ENCODE peak calls at places on chromosomes 1 and 21, in six cellular contexts. B is K562, N is HepG2, G is GM12891, M is H1, A is GM12878. S is an unnamed sample.

GRCh38 chr1:22236151-22236550 is 93.3 kb upstream of the WNT4 start:
- DNase-seq in B (no peak), N (no peak), G (no peak), M (no peak), A (no peak), S (no peak)

GRCh38 chr1:60290393-60290792 is 216.8 kb upstream of the C1orf87 start:
- DNase-seq in B (no peak), N (no peak), G (no peak), M (no peak), A (no peak), S (no peak)

GRCh38 chr1:54081306-54082270 is 28.2 kb downstream of the TCEANC2 start:
- DNase-seq in B (peak), N (peak), G (peak), M (peak), A (peak), S (peak)

GRCh38 chr1:100883963-100884362 is 10.7 kb downstream of the EXTL2 start:
- DNase-seq in B (no peak), N (peak), G (no peak), M (no peak), A (no peak), S (no peak)

GRCh38 chr1:26524181-26524580 is 5.4 kb upstream of the RPS6KA1 start:
- DNase-seq in B (no peak), N (no peak), G (no peak), M (no peak), A (no peak), S (no peak)

GRCh38 chr21:14306143-14306907 is 76.6 kb downstream of the HSPA13 start:
- DNase-seq in B (no peak), N (no peak), G (no peak), M (no peak), A (no peak), S (no peak)

GRCh38 chr1:75672528-75673393 is 51.7 kb upstream of the ACADM start:
- DNase-seq in B (peak), N (peak), G (no peak), M (no peak), A (no peak), S (no peak)

GRCh38 chr1:145837658-145838057 is 7.8 kb upstream of the NUDT17 start:
- DNase-seq in B (no peak), N (no peak), G (no peak), M (no peak), A (no peak), S (no peak)

GRCh38 chr1:36408479-36408878 is 10.8 kb upstream of the LSM10 start:
- DNase-seq in B (no peak), N (no peak), G (no peak), M (no peak), A (no peak), S (no peak)

GRCh38 chr21:28962465-28962864 is 30.2 kb downstream of the LTN1 start:
- DNase-seq in B (no peak), N (no peak), G (no peak), M (no peak), A (no peak), S (no peak)

GRCh38 chr1:37704966-37705365 is 12.7 kb downstream of the CDCA8 start:
- DNase-seq in B (no peak), N (no peak), G (no peak), M (no peak), A (no peak), S (no peak)

GRCh38 chr21:45607922-45608295 is 35.6 kb upstream of the PCBP3 start:
- DNase-seq in B (no peak), N (no peak), G (no peak), M (no peak), A (no peak), S (no peak)

GRCh38 chr1:113983826-113984225 is 4.6 kb downstream of the OLFML3 start:
- DNase-seq in B (no peak), N (no peak), G (no peak), M (no peak), A (no peak), S (no peak)

GRCh38 chr21:45542667-45543370 is 579 bp upstream of the SLC19A1 start:
- DNase-seq in B (no peak), N (no peak), G (no peak), M (no peak), A (no peak), S (peak)

DNA sequence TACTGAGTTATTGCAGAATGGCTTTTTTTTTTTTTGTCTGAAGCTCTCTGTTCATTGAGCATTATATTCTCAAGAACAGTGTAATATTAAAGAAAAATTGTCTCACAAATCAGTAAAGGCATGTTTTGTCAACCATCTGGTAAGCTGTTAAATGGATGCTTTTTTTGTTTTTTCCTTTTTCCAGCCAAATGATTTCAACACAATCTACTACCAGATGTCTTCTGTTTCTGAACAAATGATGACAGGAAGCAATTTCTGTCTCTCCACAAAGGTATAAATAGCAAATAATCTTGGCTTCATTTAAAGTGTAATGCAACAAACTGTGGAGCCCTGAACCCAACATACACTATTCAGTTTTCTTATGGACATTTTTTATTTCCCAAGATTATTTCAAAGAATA is 78.6 kb upstream of the RGS2 start:
- DNase-seq in B (no peak), N (no peak), G (no peak), M (no peak), A (no peak), S (no peak)
- TF ChIP-seq POLR2AphosphoS5 in B (no peak), N (no peak), G (no peak), M (no peak), A (no peak), S (no peak)

GRCh38 chr1:214248294-214249082 is 32.5 kb upstream of the SMYD2 start:
- DNase-seq in B (no peak), N (no peak), G (no peak), M (no peak), A (no peak), S (no peak)
- TF ChIP-seq TAF1 in B (no peak), N (no peak), G (no peak), M (no peak), A (no peak), S (no peak)

GRCh38 chr1:63773815-63774616 is at the start of gene ROR1:
- DNase-seq in B (peak), N (peak), G (peak), M (peak), A (no peak), S (peak)
- TF ChIP-seq POLR2A in B (no peak), N (no peak), G (no peak), M (no peak), A (no peak), S (no peak)

DNA sequence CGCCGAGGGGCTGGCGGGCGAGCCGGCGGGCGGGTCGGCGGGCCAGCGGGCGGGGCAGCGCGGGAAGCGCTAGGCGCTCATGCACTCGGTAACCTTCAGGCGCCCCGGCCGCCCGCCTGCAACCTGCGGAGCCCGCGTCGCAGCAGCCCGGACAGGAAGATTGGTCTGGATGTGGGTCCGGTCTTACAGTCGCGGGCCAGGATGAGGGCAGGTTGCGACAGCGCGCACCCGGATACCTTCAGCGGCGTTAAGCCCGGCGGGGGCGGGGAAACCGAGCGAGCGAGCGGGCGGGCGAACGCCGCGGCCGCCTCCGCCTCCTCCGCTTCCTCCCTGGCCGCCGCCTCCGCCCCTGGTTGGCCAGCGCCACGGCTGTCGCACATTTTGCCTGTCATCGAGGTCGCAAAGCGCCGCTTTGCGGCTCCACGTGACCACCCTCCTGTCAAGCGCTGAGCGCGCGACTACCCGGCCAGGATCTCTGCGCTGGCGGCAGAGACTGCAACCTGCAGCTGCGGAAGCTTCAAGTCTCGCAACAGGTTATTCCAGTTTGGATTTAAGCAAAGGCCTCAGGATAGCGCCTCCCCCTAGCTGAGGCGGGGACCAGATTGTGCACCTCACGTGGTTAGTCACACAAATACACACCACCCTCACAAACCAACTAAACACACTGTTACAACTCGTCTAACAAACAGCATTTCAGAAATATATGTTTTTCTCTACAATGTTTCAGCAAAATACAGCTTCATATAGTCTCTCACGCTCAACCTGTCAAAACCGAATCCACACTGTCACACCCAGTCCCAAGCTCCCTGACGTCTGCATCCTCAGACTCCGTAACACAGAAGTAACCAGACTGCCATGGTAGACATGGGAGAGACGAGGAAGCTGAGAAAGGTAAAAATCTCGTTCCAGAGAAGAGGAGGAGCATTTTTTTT is at the start of gene FAF1:
- DNase-seq in B (peak), N (peak), G (peak), M (peak), A (peak), S (peak)
- TF ChIP-seq POLR2AphosphoS5 in B (peak), N (peak), G (peak), M (peak), A (peak), S (peak)

GRCh38 chr1:153985341-153985912 is 712 bp downstream of the RAB13 start:
- DNase-seq in B (peak), N (no peak), G (no peak), M (no peak), A (no peak), S (no peak)
- TF ChIP-seq TAF1 in B (peak), N (no peak), G (no peak), M (peak), A (no peak), S (no peak)

GRCh38 chr1:27872059-27872801 is at the start of gene THEMIS2:
- DNase-seq in B (peak), N (no peak), G (peak), M (no peak), A (no peak), S (peak)

GRCh38 chr1:27869719-27870085 is 2.6 kb upstream of the THEMIS2 start:
- DNase-seq in B (no peak), N (no peak), G (no peak), M (no peak), A (no peak), S (no peak)

GRCh38 chr1:27872802-27873665 is 690 bp downstream of the THEMIS2 start:
- DNase-seq in B (peak), N (no peak), G (no peak), M (no peak), A (no peak), S (no peak)

GRCh38 chr1:27868556-27868931 is 3.8 kb upstream of the THEMIS2 start:
- DNase-seq in B (no peak), N (no peak), G (no peak), M (no peak), A (no peak), S (no peak)

DNA sequence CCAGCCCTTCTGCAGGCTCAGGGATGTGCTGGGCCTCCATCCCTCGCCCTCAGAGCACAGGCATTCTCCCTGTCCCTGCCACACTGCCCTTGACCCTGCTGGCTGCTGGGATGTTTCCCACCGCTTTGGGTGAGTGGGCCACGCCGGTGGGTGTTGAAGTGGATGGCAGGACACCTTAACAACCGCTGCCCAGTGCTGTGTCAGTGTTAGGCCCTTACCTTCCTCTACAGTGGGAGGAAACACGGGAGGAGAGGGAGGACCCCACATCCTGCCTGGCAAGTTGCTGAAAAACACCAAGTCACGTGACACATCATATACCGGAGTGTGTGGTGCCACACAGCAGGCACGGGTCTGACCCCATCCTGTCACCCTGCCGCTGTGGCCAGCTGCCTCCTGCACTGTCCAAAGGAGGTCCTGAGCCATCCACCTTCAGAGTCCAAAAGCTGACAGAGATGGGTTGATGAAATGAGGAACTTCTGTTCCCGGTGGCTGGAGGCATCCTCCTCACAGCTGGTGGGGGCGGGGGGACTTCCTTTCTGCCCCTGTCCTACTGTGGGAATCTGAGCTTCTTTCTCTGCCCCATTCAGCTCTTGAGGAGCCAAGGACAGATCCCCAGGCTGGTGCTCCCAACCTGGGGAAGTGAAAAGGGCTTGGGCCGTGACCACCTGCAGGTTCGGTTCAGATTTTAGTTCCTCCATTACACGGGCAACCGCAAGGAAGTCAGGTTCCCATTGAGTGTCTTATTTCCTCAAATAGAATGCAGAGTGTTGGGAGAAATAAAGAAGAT is 3.2 kb upstream of the THEMIS2 start:
- DNase-seq in B (no peak), N (no peak), G (no peak), M (no peak), A (peak), S (no peak)
- TF ChIP-seq POLR2A in B (no peak), N (no peak), G (no peak), M (no peak), A (peak), S (peak)

GRCh38 chr1:41534181-41535076 is 49.9 kb upstream of the EDN2 start:
- DNase-seq in B (no peak), N (no peak), G (no peak), M (no peak), A (no peak), S (no peak)
- TF ChIP-seq POLR2AphosphoS5 in B (no peak), N (no peak), G (no peak), M (no peak), A (no peak), S (no peak)

DNA sequence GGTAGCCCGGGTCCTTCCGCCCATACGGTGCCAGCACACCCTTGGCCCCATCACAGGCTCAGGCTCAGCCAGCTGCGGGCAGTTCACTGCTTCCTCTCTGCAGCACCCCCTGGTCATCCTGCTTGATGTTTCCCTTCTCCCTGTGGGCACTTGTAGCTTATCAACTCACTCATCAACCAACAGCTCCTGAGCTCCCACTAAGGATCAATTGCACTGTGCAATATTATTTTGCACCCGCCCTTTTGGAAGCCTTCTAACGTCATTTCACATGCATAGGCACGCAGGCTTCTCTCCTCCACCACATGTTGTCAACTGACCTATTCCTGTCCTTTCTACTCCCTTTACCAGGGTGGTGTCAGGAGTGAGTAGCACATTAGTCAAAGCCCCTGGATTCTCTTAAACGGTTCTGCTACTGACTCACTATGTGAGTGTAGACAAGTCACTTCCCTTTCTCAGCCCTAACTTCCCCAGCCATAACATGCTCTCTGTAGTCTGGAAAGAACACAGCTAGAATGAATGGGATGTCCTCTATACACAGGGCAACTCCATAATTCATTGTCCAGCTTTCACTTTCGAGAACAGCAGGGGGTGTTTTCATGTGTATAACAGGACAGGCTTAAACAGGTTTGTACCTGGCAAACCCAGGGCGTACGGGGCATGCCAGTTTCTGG is 47.1 kb upstream of the IRF2BP2 start:
- DNase-seq in B (no peak), N (peak), G (no peak), M (no peak), A (no peak), S (no peak)
- TF ChIP-seq TAF1 in B (no peak), N (no peak), G (no peak), M (no peak), A (no peak), S (no peak)